ENCODE peak calls at places on chromosomes 1 and 21, in four cellular contexts. V is K562, P is mammary epithelial cell, O is HCT116. C is an unnamed sample.

GRCh38 chr1:205424881-205425635 is 3.2 kb upstream of the LEMD1 start:
- DNase-seq in V (no peak), P (no peak), O (no peak), C (no peak)

GRCh38 chr1:201360901-201361651 is 16.4 kb downstream of the TNNT2 start:
- DNase-seq in V (no peak), P (no peak), O (no peak), C (no peak)

GRCh38 chr1:203682401-203683383 is 56.1 kb downstream of the ATP2B4 start:
- DNase-seq in V (peak; percentile 77), P (no peak), O (peak; percentile 91), C (no peak)

GRCh38 chr1:14997646-14998276 is 155.8 kb upstream of the TMEM51 start:
- DNase-seq in V (no peak), P (no peak), O (no peak), C (no peak)

GRCh38 chr21:44353200-44353970 is at the start of gene TRPM2:
- DNase-seq in V (no peak), P (no peak), O (no peak), C (no peak)

GRCh38 chr1:29639741-29640427 is 403.6 kb downstream of the PTPRU start:
- DNase-seq in V (no peak), P (peak; percentile 81), O (peak; percentile 58), C (no peak)

GRCh38 chr1:42479621-42480020 is 16.5 kb downstream of the CCDC30 start:
- DNase-seq in V (peak; percentile 15), P (peak; percentile 56), O (no peak), C (no peak)

GRCh38 chr1:236575523-236575922 is 28.8 kb downstream of the HEATR1 start:
- DNase-seq in V (no peak), P (no peak), O (no peak), C (no peak)

GRCh38 chr21:17492415-17493168 is 20.3 kb upstream of the CXADR start:
- DNase-seq in V (no peak), P (peak; percentile 85), O (no peak), C (no peak)

GRCh38 chr1:223683586-223684487 is 18.3 kb upstream of the CAPN8 start:
- DNase-seq in V (peak; percentile 78), P (peak; percentile 54), O (no peak), C (no peak)

GRCh38 chr1:38941527-38942019 is at the start of gene RHBDL2:
- DNase-seq in V (no peak), P (peak; percentile 86), O (no peak), C (no peak)

GRCh38 chr1:56135864-56136147 is 443.6 kb downstream of the PLPP3 start:
- DNase-seq in V (no peak), P (no peak), O (no peak), C (no peak)

GRCh38 chr1:40776236-40777072 is 7.1 kb upstream of the KCNQ4 start:
- DNase-seq in V (no peak), P (no peak), O (no peak), C (no peak)

GRCh38 chr1:245810789-245811337 is 656.1 kb downstream of the KIF26B start:
- DNase-seq in V (no peak), P (no peak), O (no peak), C (no peak)

GRCh38 chr1:39195166-39196111 is 9.1 kb upstream of the MACF1 start:
- DNase-seq in V (no peak), P (no peak), O (no peak), C (no peak)

GRCh38 chr1:89908294-89908992 is 86.5 kb upstream of the ZNF326 start:
- DNase-seq in V (no peak), P (no peak), O (no peak), C (no peak)

GRCh38 chr1:239816090-239816812 is 275.4 kb upstream of the FMN2 start:
- DNase-seq in V (no peak), P (peak; percentile 44), O (no peak), C (no peak)

GRCh38 chr1:6336946-6337622 is 56.5 kb downstream of the ACOT7 start:
- DNase-seq in V (no peak), P (no peak), O (no peak), C (no peak)

GRCh38 chr1:231242516-231243198 is 1.6 kb downstream of the GNPAT start:
- DNase-seq in V (peak; percentile 19), P (peak; percentile 11), O (no peak), C (no peak)

GRCh38 chr21:17003763-17004373 is 509.0 kb upstream of the CXADR start:
- DNase-seq in V (no peak), P (peak; percentile 22), O (no peak), C (no peak)

GRCh38 chr1:58607391-58607790 is 30.3 kb upstream of the TACSTD2 start:
- DNase-seq in V (no peak), P (no peak), O (no peak), C (no peak)

GRCh38 chr1:39671793-39672550 is at the start of gene NT5C1A:
- DNase-seq in V (no peak), P (no peak), O (no peak), C (no peak)

GRCh38 chr1:205440476-205441317 is 15.1 kb downstream of the BLACAT1 start:
- DNase-seq in V (peak; percentile 75), P (peak; percentile 98), O (peak; percentile 85), C (peak; percentile 20)

GRCh38 chr1:172951728-172952365 is 98.9 kb downstream of the TNFSF18 start:
- DNase-seq in V (no peak), P (peak; percentile 91), O (no peak), C (no peak)

GRCh38 chr21:42302292-42302650 is 12.9 kb downstream of the TFF3 start:
- DNase-seq in V (no peak), P (no peak), O (no peak), C (no peak)

GRCh38 chr21:46157396-46157986 is 2.1 kb upstream of the FTCD start:
- DNase-seq in V (no peak), P (no peak), O (no peak), C (no peak)

GRCh38 chr1:119764220-119764619 is 4.5 kb downstream of the HMGCS2 start:
- DNase-seq in V (no peak), P (no peak), O (no peak), C (no peak)

GRCh38 chr1:183896466-183897026 is 91.6 kb downstream of the RGL1 start:
- DNase-seq in V (no peak), P (peak; percentile 46), O (no peak), C (no peak)

GRCh38 chr1:236759252-236759859 is 35.7 kb upstream of the MTR start:
- DNase-seq in V (peak; percentile 75), P (peak; percentile 16), O (peak; percentile 37), C (peak; percentile 48)

GRCh38 chr1:100423832-100424337 is 71.6 kb downstream of the CDC14A start:
- DNase-seq in V (no peak), P (no peak), O (no peak), C (no peak)

DNA sequence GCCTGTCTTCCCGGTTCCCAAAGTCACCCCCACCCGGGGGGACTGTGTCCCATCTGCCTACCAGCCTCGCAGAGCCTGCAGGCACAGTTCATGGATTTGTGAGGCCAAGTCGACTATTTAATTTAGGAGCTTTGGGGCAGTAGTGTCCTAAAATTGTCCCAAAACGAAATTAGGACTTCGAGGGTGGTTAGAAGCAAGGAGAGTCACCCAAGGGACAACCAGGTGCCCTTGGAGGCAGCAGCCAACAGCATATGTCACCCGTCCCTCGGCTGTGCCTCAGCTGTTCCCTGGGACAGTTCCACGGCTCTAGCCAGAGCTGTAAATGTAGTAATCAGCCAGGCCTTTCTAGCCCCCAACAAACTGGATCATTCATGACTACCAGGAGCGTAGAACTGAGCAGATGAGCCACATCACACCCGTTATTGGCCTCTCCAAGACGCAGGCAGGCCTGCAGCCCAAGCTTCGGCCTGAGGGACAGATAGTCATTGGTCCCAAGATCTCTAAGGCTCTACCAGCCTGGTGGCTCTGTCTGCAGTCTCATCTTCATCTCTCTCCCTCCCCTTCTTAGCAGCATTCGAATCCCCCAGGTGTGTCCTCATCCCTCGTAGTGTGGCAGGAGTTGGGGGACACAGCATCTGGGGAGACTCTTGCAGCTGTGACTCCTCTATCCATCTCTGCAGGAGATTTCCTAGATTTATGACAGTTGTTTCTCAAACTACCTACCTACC is 2.9 kb downstream of the PAX7 start:
- DNase-seq in V (no peak), P (no peak), O (no peak), C (no peak)
- TF ChIP-seq EZH2 in V (no peak), P (no peak), O (no peak), C (no peak)

GRCh38 chr1:33328817-33329216 is 7.9 kb upstream of the A3GALT2 start:
- DNase-seq in V (no peak), P (no peak), O (no peak), C (no peak)
- H3K9ac ChIP-seq in V (no peak overlapping the region), P (no peak overlapping the region), O (no peak overlapping the region), C (no peak overlapping the region)

DNA sequence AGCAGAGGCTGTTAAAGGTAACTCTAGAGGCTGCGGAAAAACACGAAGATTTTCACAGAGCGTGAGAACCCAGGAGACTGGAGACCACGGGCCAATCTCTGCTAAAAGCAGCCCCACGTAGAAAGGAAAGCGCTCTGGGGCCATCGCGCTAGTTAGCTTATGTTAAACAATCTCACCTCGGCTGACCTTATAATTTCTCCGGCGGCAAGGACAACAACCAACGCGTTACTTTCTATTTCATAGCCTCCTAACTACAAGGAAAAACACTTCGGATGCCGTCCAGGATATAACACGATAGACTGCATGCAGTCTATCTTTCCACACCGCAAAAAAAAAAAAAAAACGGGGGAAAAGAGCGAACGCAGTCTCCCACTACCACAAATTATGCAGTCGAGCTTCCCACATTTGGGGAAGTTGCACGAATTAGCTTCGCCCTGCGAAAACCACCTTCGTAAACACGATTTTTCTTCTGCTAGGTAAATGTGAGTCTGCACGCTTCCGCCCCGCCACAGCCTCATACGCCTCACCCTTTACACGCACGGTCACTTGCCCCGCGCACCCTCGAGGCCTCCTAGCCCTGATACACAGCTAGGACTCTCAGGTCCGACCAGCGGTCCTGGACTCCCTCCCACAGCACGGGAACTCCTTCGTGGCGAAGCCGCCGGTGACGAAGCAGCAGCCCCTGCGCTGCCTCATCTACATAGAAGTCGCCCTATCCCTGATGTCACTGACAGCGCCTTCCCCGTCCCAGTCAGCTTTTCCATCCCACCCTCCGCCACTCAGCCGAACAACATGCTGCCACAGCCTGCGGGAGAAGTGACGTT is 87.8 kb downstream of the PRKAB2 start:
- DNase-seq in V (peak; percentile 94), P (peak; percentile 98), O (no peak), C (peak; percentile 61)
- TF ChIP-seq EZH2 in V (peak; percentile 57), P (no peak), O (no peak), C (no peak)

GRCh38 chr1:82567308-82567707 is 766.6 kb downstream of the ADGRL2 start:
- DNase-seq in V (no peak), P (no peak), O (no peak), C (no peak)
- H3K9ac ChIP-seq in V (no peak overlapping the region), P (no peak overlapping the region), O (no peak overlapping the region), C (no peak overlapping the region)